ENCODE peak calls at places on chromosomes 13 and 19, in ten cellular contexts. A is C1 segment of cervical spinal cord, S is GM04503, L is Daoy, V is AG04450, Q is NCI-H146, I is psoas muscle, H is A172, U is aorta, E is glutamatergic neuron. T is an unnamed sample.

GRCh38 chr19:35261356-35262100 is 7.2 kb upstream of the USF2 start:
- DNase-seq in Q (no peak), A (no peak), L (peak; percentile 3), S (no peak), H (no peak), V (no peak), U (peak; percentile 47), E (no peak), I (no peak), T (no peak)

GRCh38 chr19:39941615-39942507 is 7.4 kb upstream of the FCGBP start:
- DNase-seq in S (no peak), E (no peak), H (peak; percentile 55), V (no peak), Q (no peak), U (no peak), A (no peak), L (peak; percentile 77), I (no peak), T (peak; percentile 84)

GRCh38 chr13:44293354-44293753 is 80.3 kb upstream of the SERP2 start:
- DNase-seq in L (no peak), I (no peak), H (no peak), S (no peak), A (no peak), Q (no peak), U (no peak), V (no peak), E (no peak), T (no peak)

GRCh38 chr13:84574851-84575250 is 692.6 kb upstream of the SLITRK1 start:
- DNase-seq in I (no peak), A (no peak), H (peak; percentile 16), E (no peak), U (no peak), Q (no peak), S (no peak), L (no peak), V (no peak), T (no peak)

GRCh38 chr19:48671456-48671995 is 1.3 kb downstream of the NTN5 start:
- DNase-seq in H (no peak), E (no peak), U (no peak), A (no peak), I (no peak), V (no peak), S (no peak), L (no peak), Q (no peak), T (no peak)

GRCh38 chr13:20702945-20703784 is at the start of gene IL17D:
- DNase-seq in Q (peak; percentile 41), I (peak; percentile 33), S (no peak), E (peak; percentile 56), H (no peak), L (peak; percentile 27), U (peak; percentile 79), A (peak; percentile 40), V (no peak), T (peak; percentile 21)

GRCh38 chr13:27852491-27852890 is 60.2 kb downstream of the GSX1 start:
- DNase-seq in E (no peak), V (no peak), Q (no peak), U (no peak), H (no peak), A (no peak), L (no peak), I (no peak), S (no peak), T (no peak)

GRCh38 chr19:31316201-31316951 is 32.9 kb downstream of the TSHZ3 start:
- DNase-seq in Q (no peak), E (no peak), A (no peak), V (no peak), I (peak; percentile 50), U (no peak), H (peak; percentile 26), S (no peak), L (no peak), T (peak; percentile 93)

GRCh38 chr13:41601718-41602445 is 144.5 kb downstream of the RGCC start:
- DNase-seq in H (no peak), E (no peak), I (no peak), Q (no peak), U (no peak), L (no peak), V (no peak), A (no peak), S (peak; percentile 75), T (no peak)

GRCh38 chr13:93224545-93224944 is 2.1 kb upstream of the GPC6 start:
- DNase-seq in I (no peak), Q (no peak), E (no peak), L (no peak), V (no peak), A (no peak), H (peak; percentile 45), S (peak; percentile 57), U (no peak), T (no peak)

GRCh38 chr19:29308977-29309520 is 96.1 kb upstream of the UQCRFS1 start:
- DNase-seq in E (no peak), A (no peak), Q (no peak), V (no peak), I (no peak), L (no peak), U (no peak), S (no peak), H (no peak), T (no peak)

GRCh38 chr19:32928806-32929205 is 43.0 kb downstream of the CEP89 start:
- DNase-seq in A (no peak), E (no peak), U (no peak), L (no peak), H (no peak), I (no peak), S (no peak), V (no peak), Q (peak; percentile 69), T (no peak)

GRCh38 chr19:46975918-46976782 is 43.5 kb upstream of the NPAS1 start:
- DNase-seq in A (peak; percentile 51), H (peak; percentile 84), L (peak; percentile 95), Q (no peak), V (peak; percentile 73), I (peak; percentile 98), E (no peak), U (peak; percentile 98), S (peak; percentile 99), T (no peak)

GRCh38 chr19:52542984-52543664 is 15.7 kb downstream of the ZNF808 start:
- DNase-seq in Q (no peak), L (peak; percentile 11), A (no peak), U (no peak), E (no peak), V (no peak), H (no peak), I (no peak), S (no peak), T (no peak)

GRCh38 chr19:50794778-50795664 is 4.8 kb downstream of the ACP4 start:
- DNase-seq in U (no peak), H (no peak), V (no peak), S (no peak), L (peak; percentile 68), I (no peak), E (no peak), Q (peak; percentile 48), A (no peak), T (peak; percentile 67)

GRCh38 chr19:15829277-15829770 is 13.9 kb upstream of the OR10H1 start:
- DNase-seq in Q (no peak), U (no peak), E (no peak), V (no peak), A (no peak), I (no peak), H (peak; percentile 81), S (no peak), L (peak; percentile 56), T (no peak)

GRCh38 chr13:102028846-102029245 is 373.0 kb downstream of the FGF14 start:
- DNase-seq in I (no peak), L (no peak), V (no peak), A (no peak), U (no peak), H (no peak), S (no peak), Q (no peak), E (no peak), T (no peak)

GRCh38 chr19:7442423-7442822 is 46.4 kb downstream of the PEX11G start:
- DNase-seq in U (no peak), I (no peak), V (no peak), E (no peak), Q (no peak), H (no peak), L (no peak), A (no peak), S (no peak), T (no peak)

GRCh38 chr19:35542209-35542608 is 3.2 kb upstream of the TMEM147 start:
- DNase-seq in S (no peak), U (no peak), I (no peak), A (no peak), H (no peak), Q (no peak), L (no peak), V (no peak), E (no peak), T (no peak)

GRCh38 chr13:99743079-99743478 is 228.5 kb downstream of the ZIC5 start:
- DNase-seq in E (no peak), H (no peak), V (no peak), S (no peak), Q (peak; percentile 51), I (no peak), U (no peak), A (no peak), L (no peak), T (no peak)